ENCODE peak calls at places on chromosomes 16 and 17, in ten cellular contexts. One of them, this sample, is unnamed.

GRCh38 chr17:37219876-37220608 is 155.7 kb upstream of the C17orf78 start:
- DNase-seq in bronchial epithelial cell: no peak
- DNase-seq in iPS DF 6.9: no peak
- DNase-seq in left ventricle myocardium inferior: no peak
- DNase-seq in AG09309: no peak
- DNase-seq in cardiac muscle cell: no peak
- DNase-seq in heart left ventricle: no peak
- DNase-seq in psoas muscle: no peak
- DNase-seq in IMR-90: no peak
- DNase-seq in AG04449: no peak
- DNase-seq in this sample: no peak

GRCh38 chr16:54443352-54443751 is 156.8 kb upstream of the IRX3 start:
- DNase-seq in iPS DF 6.9: no peak
- DNase-seq in AG04449: no peak
- DNase-seq in left ventricle myocardium inferior: no peak
- DNase-seq in bronchial epithelial cell: no peak
- DNase-seq in IMR-90: no peak
- DNase-seq in AG09309: no peak
- DNase-seq in psoas muscle: no peak
- DNase-seq in cardiac muscle cell: no peak
- DNase-seq in heart left ventricle: no peak
- DNase-seq in this sample: no peak

GRCh38 chr17:18953231-18953728 is 1.3 kb downstream of the SLC5A10 start:
- DNase-seq in IMR-90: no peak
- DNase-seq in left ventricle myocardium inferior: no peak
- DNase-seq in AG09309: no peak
- DNase-seq in cardiac muscle cell: no peak
- DNase-seq in AG04449: no peak
- DNase-seq in iPS DF 6.9: no peak
- DNase-seq in heart left ventricle: no peak
- DNase-seq in psoas muscle: no peak
- DNase-seq in bronchial epithelial cell: no peak
- DNase-seq in this sample: no peak

GRCh38 chr17:6413073-6413472 is 21.8 kb downstream of the AIPL1 start:
- DNase-seq in iPS DF 6.9: no peak
- DNase-seq in left ventricle myocardium inferior: no peak
- DNase-seq in psoas muscle: no peak
- DNase-seq in bronchial epithelial cell: peak
- DNase-seq in IMR-90: peak
- DNase-seq in heart left ventricle: no peak
- DNase-seq in cardiac muscle cell: peak
- DNase-seq in AG04449: no peak
- DNase-seq in AG09309: peak
- DNase-seq in this sample: no peak

GRCh38 chr16:3369073-3369472 is 13.4 kb downstream of the OR2C1 start:
- DNase-seq in IMR-90: no peak
- DNase-seq in left ventricle myocardium inferior: no peak
- DNase-seq in bronchial epithelial cell: no peak
- DNase-seq in iPS DF 6.9: no peak
- DNase-seq in AG04449: no peak
- DNase-seq in cardiac muscle cell: no peak
- DNase-seq in AG09309: no peak
- DNase-seq in psoas muscle: no peak
- DNase-seq in heart left ventricle: no peak
- DNase-seq in this sample: no peak

GRCh38 chr17:69609495-69610315 is 195.2 kb downstream of the MAP2K6 start:
- DNase-seq in psoas muscle: no peak
- DNase-seq in heart left ventricle: no peak
- DNase-seq in AG04449: no peak
- DNase-seq in AG09309: peak
- DNase-seq in cardiac muscle cell: peak
- DNase-seq in left ventricle myocardium inferior: no peak
- DNase-seq in IMR-90: peak
- DNase-seq in iPS DF 6.9: peak
- DNase-seq in bronchial epithelial cell: peak
- DNase-seq in this sample: no peak

GRCh38 chr16:86567701-86568571 is 1.3 kb downstream of the FOXC2 start:
- DNase-seq in psoas muscle: no peak
- DNase-seq in AG09309: no peak
- DNase-seq in IMR-90: peak
- DNase-seq in AG04449: no peak
- DNase-seq in left ventricle myocardium inferior: peak
- DNase-seq in cardiac muscle cell: peak
- DNase-seq in heart left ventricle: no peak
- DNase-seq in bronchial epithelial cell: no peak
- DNase-seq in iPS DF 6.9: no peak
- DNase-seq in this sample: no peak

GRCh38 chr16:87129771-87130170 is 187.4 kb downstream of the C16orf95 start:
- DNase-seq in AG09309: no peak
- DNase-seq in psoas muscle: no peak
- DNase-seq in left ventricle myocardium inferior: no peak
- DNase-seq in bronchial epithelial cell: peak
- DNase-seq in heart left ventricle: no peak
- DNase-seq in AG04449: no peak
- DNase-seq in cardiac muscle cell: peak
- DNase-seq in iPS DF 6.9: no peak
- DNase-seq in IMR-90: peak
- DNase-seq in this sample: no peak

GRCh38 chr16:55000595-55000994 is 69.9 kb downstream of the IRX5 start:
- DNase-seq in heart left ventricle: no peak
- DNase-seq in IMR-90: no peak
- DNase-seq in AG09309: peak
- DNase-seq in left ventricle myocardium inferior: no peak
- DNase-seq in AG04449: no peak
- DNase-seq in iPS DF 6.9: no peak
- DNase-seq in bronchial epithelial cell: peak
- DNase-seq in psoas muscle: no peak
- DNase-seq in cardiac muscle cell: peak
- DNase-seq in this sample: no peak

DNA sequence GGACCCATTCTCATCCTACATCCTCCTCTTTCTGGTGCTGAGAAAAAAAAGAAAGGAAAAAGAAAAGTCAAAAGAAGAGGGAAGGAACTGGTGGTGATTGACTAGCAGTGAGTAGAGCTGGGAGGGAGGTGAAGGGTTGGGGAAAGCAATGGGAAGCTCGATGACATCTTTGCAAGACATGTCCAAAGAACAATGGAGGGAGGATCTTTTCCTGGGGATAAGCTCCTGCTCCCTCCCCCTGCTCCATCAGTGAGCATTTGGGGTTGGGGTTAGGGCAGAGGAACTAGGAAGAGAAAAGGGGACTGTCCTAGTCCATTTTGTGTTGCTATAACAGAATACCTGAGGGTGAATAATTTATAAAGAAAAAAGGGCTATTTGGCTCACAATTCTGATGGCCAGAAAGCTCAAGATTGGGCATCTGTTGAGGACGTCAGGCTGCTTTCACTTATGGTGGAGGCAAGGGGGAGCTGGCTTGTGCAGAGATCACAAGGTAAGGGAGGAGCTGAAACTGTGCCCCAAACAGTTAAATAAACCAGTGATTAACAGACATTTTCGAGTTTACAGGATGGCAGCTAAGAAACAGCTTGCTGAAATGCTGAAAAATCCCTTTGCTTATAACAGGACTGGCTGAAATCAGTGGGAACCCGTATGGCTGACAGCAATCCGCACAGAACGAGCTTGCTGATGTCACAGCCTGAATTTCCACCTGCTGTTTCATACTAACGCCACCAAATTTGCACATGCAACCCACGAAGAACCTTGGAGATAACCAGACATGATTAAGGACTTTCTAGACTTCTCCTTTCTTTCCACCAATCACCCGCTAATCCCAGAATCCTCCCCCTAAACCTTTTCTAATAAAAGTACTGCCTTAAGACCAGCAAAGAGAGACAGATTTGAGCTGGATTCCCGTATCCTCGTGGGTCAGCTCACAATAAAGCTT is 1.6 kb upstream of the ODF4 start:
- DNase-seq in heart left ventricle: no peak
- DNase-seq in left ventricle myocardium inferior: no peak
- DNase-seq in AG09309: no peak
- DNase-seq in AG04449: no peak
- DNase-seq in iPS DF 6.9: no peak
- DNase-seq in bronchial epithelial cell: no peak
- DNase-seq in IMR-90: peak
- DNase-seq in psoas muscle: no peak
- DNase-seq in cardiac muscle cell: no peak
- DNase-seq in this sample: no peak
- H3K4me3 ChIP-seq in heart left ventricle: no peak
- H3K4me3 ChIP-seq in left ventricle myocardium inferior: no peak
- H3K4me3 ChIP-seq in AG09309: no peak
- H3K4me3 ChIP-seq in AG04449: peak
- H3K4me3 ChIP-seq in iPS DF 6.9: no peak
- H3K4me3 ChIP-seq in bronchial epithelial cell: no peak
- H3K4me3 ChIP-seq in IMR-90: no peak
- H3K4me3 ChIP-seq in psoas muscle: no peak
- H3K4me3 ChIP-seq in cardiac muscle cell: no peak
- H3K4me3 ChIP-seq in this sample: no peak

GRCh38 chr17:80071116-80071980 is 30.0 kb upstream of the GAA start:
- DNase-seq in heart left ventricle: peak
- DNase-seq in left ventricle myocardium inferior: peak
- DNase-seq in cardiac muscle cell: peak
- DNase-seq in psoas muscle: peak
- DNase-seq in bronchial epithelial cell: no peak
- DNase-seq in IMR-90: peak
- DNase-seq in AG04449: no peak
- DNase-seq in iPS DF 6.9: no peak
- DNase-seq in AG09309: no peak
- DNase-seq in this sample: no peak
- H3K4me3 ChIP-seq in heart left ventricle: peak
- H3K4me3 ChIP-seq in left ventricle myocardium inferior: peak
- H3K4me3 ChIP-seq in cardiac muscle cell: no peak
- H3K4me3 ChIP-seq in psoas muscle: peak
- H3K4me3 ChIP-seq in bronchial epithelial cell: no peak
- H3K4me3 ChIP-seq in IMR-90: no peak
- H3K4me3 ChIP-seq in AG04449: no peak
- H3K4me3 ChIP-seq in iPS DF 6.9: no peak
- H3K4me3 ChIP-seq in AG09309: peak
- H3K4me3 ChIP-seq in this sample: no peak

GRCh38 chr17:57444632-57445031 is 188.3 kb downstream of the MSI2 start:
- DNase-seq in left ventricle myocardium inferior: no peak
- DNase-seq in iPS DF 6.9: no peak
- DNase-seq in psoas muscle: no peak
- DNase-seq in bronchial epithelial cell: no peak
- DNase-seq in IMR-90: no peak
- DNase-seq in AG09309: no peak
- DNase-seq in heart left ventricle: no peak
- DNase-seq in cardiac muscle cell: no peak
- DNase-seq in AG04449: no peak
- DNase-seq in this sample: no peak

GRCh38 chr17:57445051-57445450 is 188.7 kb downstream of the MSI2 start:
- DNase-seq in AG09309: no peak
- DNase-seq in bronchial epithelial cell: no peak
- DNase-seq in heart left ventricle: no peak
- DNase-seq in cardiac muscle cell: no peak
- DNase-seq in IMR-90: no peak
- DNase-seq in psoas muscle: no peak
- DNase-seq in AG04449: no peak
- DNase-seq in iPS DF 6.9: no peak
- DNase-seq in left ventricle myocardium inferior: no peak
- DNase-seq in this sample: no peak

GRCh38 chr17:57442914-57443571 is 186.7 kb downstream of the MSI2 start:
- DNase-seq in left ventricle myocardium inferior: peak
- DNase-seq in AG09309: no peak
- DNase-seq in cardiac muscle cell: peak
- DNase-seq in psoas muscle: peak
- DNase-seq in iPS DF 6.9: no peak
- DNase-seq in heart left ventricle: peak
- DNase-seq in bronchial epithelial cell: peak
- DNase-seq in AG04449: no peak
- DNase-seq in IMR-90: no peak
- DNase-seq in this sample: no peak

GRCh38 chr17:57442401-57442823 is 186.1 kb downstream of the MSI2 start:
- DNase-seq in cardiac muscle cell: peak
- DNase-seq in bronchial epithelial cell: no peak
- DNase-seq in AG04449: no peak
- DNase-seq in left ventricle myocardium inferior: no peak
- DNase-seq in heart left ventricle: no peak
- DNase-seq in IMR-90: peak
- DNase-seq in iPS DF 6.9: no peak
- DNase-seq in psoas muscle: no peak
- DNase-seq in AG09309: no peak
- DNase-seq in this sample: no peak

GRCh38 chr17:57443781-57444180 is 187.5 kb downstream of the MSI2 start:
- DNase-seq in bronchial epithelial cell: no peak
- DNase-seq in psoas muscle: no peak
- DNase-seq in iPS DF 6.9: no peak
- DNase-seq in AG09309: no peak
- DNase-seq in cardiac muscle cell: no peak
- DNase-seq in IMR-90: no peak
- DNase-seq in AG04449: no peak
- DNase-seq in left ventricle myocardium inferior: no peak
- DNase-seq in heart left ventricle: no peak
- DNase-seq in this sample: no peak
- H3K4me3 ChIP-seq in bronchial epithelial cell: no peak
- H3K4me3 ChIP-seq in psoas muscle: no peak
- H3K4me3 ChIP-seq in iPS DF 6.9: no peak
- H3K4me3 ChIP-seq in AG09309: no peak
- H3K4me3 ChIP-seq in cardiac muscle cell: no peak
- H3K4me3 ChIP-seq in IMR-90: no peak
- H3K4me3 ChIP-seq in AG04449: no peak
- H3K4me3 ChIP-seq in left ventricle myocardium inferior: no peak
- H3K4me3 ChIP-seq in heart left ventricle: no peak
- H3K4me3 ChIP-seq in this sample: no peak

GRCh38 chr17:75645889-75646625 is 12.8 kb downstream of the SMIM5 start:
- DNase-seq in cardiac muscle cell: no peak
- DNase-seq in AG04449: no peak
- DNase-seq in bronchial epithelial cell: peak
- DNase-seq in IMR-90: no peak
- DNase-seq in AG09309: no peak
- DNase-seq in heart left ventricle: no peak
- DNase-seq in psoas muscle: no peak
- DNase-seq in iPS DF 6.9: no peak
- DNase-seq in left ventricle myocardium inferior: no peak
- DNase-seq in this sample: no peak

GRCh38 chr17:75647921-75648320 is 14.7 kb downstream of the SMIM5 start:
- DNase-seq in cardiac muscle cell: no peak
- DNase-seq in IMR-90: no peak
- DNase-seq in AG04449: no peak
- DNase-seq in AG09309: no peak
- DNase-seq in psoas muscle: no peak
- DNase-seq in iPS DF 6.9: no peak
- DNase-seq in heart left ventricle: no peak
- DNase-seq in left ventricle myocardium inferior: no peak
- DNase-seq in bronchial epithelial cell: no peak
- DNase-seq in this sample: no peak

GRCh38 chr17:75645501-75645888 is 12.3 kb downstream of the SMIM5 start:
- DNase-seq in iPS DF 6.9: no peak
- DNase-seq in IMR-90: no peak
- DNase-seq in bronchial epithelial cell: peak
- DNase-seq in AG09309: no peak
- DNase-seq in AG04449: no peak
- DNase-seq in left ventricle myocardium inferior: no peak
- DNase-seq in cardiac muscle cell: no peak
- DNase-seq in heart left ventricle: no peak
- DNase-seq in psoas muscle: no peak
- DNase-seq in this sample: no peak

GRCh38 chr17:75647061-75647460 is 13.8 kb downstream of the SMIM5 start:
- DNase-seq in AG09309: no peak
- DNase-seq in left ventricle myocardium inferior: no peak
- DNase-seq in heart left ventricle: no peak
- DNase-seq in bronchial epithelial cell: no peak
- DNase-seq in iPS DF 6.9: no peak
- DNase-seq in IMR-90: no peak
- DNase-seq in AG04449: no peak
- DNase-seq in psoas muscle: no peak
- DNase-seq in cardiac muscle cell: no peak
- DNase-seq in this sample: no peak

GRCh38 chr17:75646626-75646968 is 13.4 kb downstream of the SMIM5 start:
- DNase-seq in IMR-90: no peak
- DNase-seq in AG04449: no peak
- DNase-seq in left ventricle myocardium inferior: no peak
- DNase-seq in psoas muscle: no peak
- DNase-seq in cardiac muscle cell: no peak
- DNase-seq in AG09309: no peak
- DNase-seq in heart left ventricle: no peak
- DNase-seq in iPS DF 6.9: no peak
- DNase-seq in bronchial epithelial cell: no peak
- DNase-seq in this sample: no peak
- H3K4me3 ChIP-seq in IMR-90: no peak
- H3K4me3 ChIP-seq in AG04449: no peak
- H3K4me3 ChIP-seq in left ventricle myocardium inferior: no peak
- H3K4me3 ChIP-seq in psoas muscle: no peak
- H3K4me3 ChIP-seq in cardiac muscle cell: no peak
- H3K4me3 ChIP-seq in AG09309: no peak
- H3K4me3 ChIP-seq in heart left ventricle: no peak
- H3K4me3 ChIP-seq in iPS DF 6.9: no peak
- H3K4me3 ChIP-seq in bronchial epithelial cell: no peak
- H3K4me3 ChIP-seq in this sample: no peak